ENCODE peak calls at places on chromosome 15, in ten cellular contexts. X, C, T, S, V, F, B, Y, D and I are unnamed samples.
A peak's percentile ranks its signal among the peaks of the same experiment; 100 is the strongest.

GRCh38 chr15:78811825-78812183 is 540 bp upstream of the ADAMTS7 start:
- DNase-seq in C (no peak), D (no peak), B (no peak), X (no peak), S (no peak), Y (no peak), T (no peak), V (no peak), F (no peak), I (no peak)

GRCh38 chr15:81497226-81497625 is 123.2 kb upstream of the TMC3 start:
- DNase-seq in T (no peak), B (no peak), V (no peak), D (no peak), S (no peak), C (no peak), Y (no peak), X (no peak), F (no peak), I (no peak)

GRCh38 chr15:77014137-77015081 is 19.5 kb downstream of the PSTPIP1 start:
- DNase-seq in X (peak; percentile 73), F (no peak), V (no peak), T (no peak), Y (no peak), D (no peak), S (no peak), C (no peak), B (no peak), I (peak; percentile 79)

GRCh38 chr15:23753248-23753647 is 66.1 kb upstream of the NDN start:
- DNase-seq in B (no peak), V (no peak), T (no peak), F (no peak), X (no peak), Y (no peak), S (no peak), C (no peak), D (no peak), I (no peak)

GRCh38 chr15:22887157-22887951 is 48.9 kb downstream of the NIPA2 start:
- DNase-seq in C (peak; percentile 85), F (no peak), T (no peak), S (no peak), V (peak; percentile 90), B (no peak), D (no peak), X (no peak), Y (no peak), I (no peak)

GRCh38 chr15:67796728-67797127 is 28.6 kb upstream of the SKOR1 start:
- DNase-seq in F (no peak), D (no peak), V (no peak), Y (no peak), X (no peak), T (no peak), S (no peak), B (no peak), C (peak; percentile 25), I (no peak)

GRCh38 chr15:48358229-48358641 is 27.0 kb downstream of the DUT start:
- DNase-seq in V (peak; percentile 57), T (no peak), B (peak; percentile 18), Y (no peak), X (no peak), S (no peak), F (peak; percentile 37), D (peak; percentile 11), C (peak; percentile 72), I (no peak)

GRCh38 chr15:82750831-82751181 is 41.1 kb upstream of the AP3B2 start:
- DNase-seq in V (no peak), T (no peak), F (no peak), S (no peak), Y (no peak), C (peak; percentile 17), D (no peak), X (no peak), B (no peak), I (no peak)

GRCh38 chr15:96560246-96560895 is 229.9 kb downstream of the NR2F2 start:
- DNase-seq in Y (no peak), V (peak; percentile 71), D (no peak), C (peak; percentile 33), F (peak; percentile 77), T (no peak), B (no peak), X (no peak), S (no peak), I (no peak)

GRCh38 chr15:75203017-75203907 is 1.6 kb downstream of the C15orf39 start:
- DNase-seq in V (peak; percentile 29), T (peak; percentile 14), X (no peak), F (no peak), S (no peak), D (no peak), Y (no peak), C (peak; percentile 36), B (no peak), I (no peak)

GRCh38 chr15:91942676-91943417 is 89.3 kb downstream of the SLCO3A1 start:
- DNase-seq in X (peak; percentile 84), V (peak; percentile 82), D (no peak), C (peak; percentile 94), F (no peak), B (peak; percentile 28), S (no peak), T (peak; percentile 94), Y (no peak), I (peak; percentile 91)

GRCh38 chr15:41603941-41604660 is 45.1 kb downstream of the TYRO3 start:
- DNase-seq in S (peak; percentile 26), V (peak; percentile 81), Y (peak; percentile 91), B (peak; percentile 58), T (peak; percentile 45), D (peak; percentile 20), C (peak; percentile 90), F (peak; percentile 66), X (peak; percentile 87), I (peak; percentile 58)

GRCh38 chr15:100114526-100114925 is 227.2 kb downstream of the ADAMTS17 start:
- DNase-seq in F (no peak), V (peak; percentile 33), Y (no peak), D (no peak), C (peak; percentile 45), S (no peak), B (no peak), T (no peak), X (peak; percentile 30), I (no peak)

GRCh38 chr15:63861946-63862517 is 28.3 kb upstream of the HERC1 start:
- DNase-seq in Y (no peak), B (no peak), X (no peak), T (no peak), C (no peak), D (no peak), S (no peak), V (no peak), F (no peak), I (no peak)

GRCh38 chr15:39646425-39646824 is 65.5 kb downstream of the THBS1 start:
- DNase-seq in C (no peak), Y (no peak), X (no peak), T (no peak), B (no peak), S (no peak), D (no peak), F (no peak), V (no peak), I (no peak)

GRCh38 chr15:37425541-37425940 is 325.2 kb upstream of the MEIS2 start:
- DNase-seq in V (peak; percentile 50), C (peak; percentile 5), X (no peak), T (no peak), B (no peak), S (no peak), F (no peak), D (no peak), Y (no peak), I (no peak)

GRCh38 chr15:34514251-34514760 is 69.1 kb downstream of the GOLGA8B start:
- DNase-seq in X (peak; percentile 70), B (no peak), C (no peak), D (no peak), Y (peak; percentile 81), F (peak; percentile 38), T (peak; percentile 16), V (peak; percentile 29), S (no peak), I (no peak)

GRCh38 chr15:63049747-63050439 is 7.3 kb downstream of the TPM1 start:
- DNase-seq in C (peak; percentile 34), S (no peak), B (no peak), Y (no peak), X (no peak), T (no peak), F (no peak), D (no peak), V (peak; percentile 48), I (no peak)

GRCh38 chr15:64038878-64039277 is 7.4 kb downstream of the DAPK2 start:
- DNase-seq in D (no peak), T (no peak), S (no peak), F (no peak), X (no peak), Y (peak; percentile 68), V (no peak), B (no peak), C (no peak), I (no peak)

GRCh38 chr15:98241032-98241554 is 280.6 kb downstream of the ARRDC4 start:
- DNase-seq in C (no peak), X (no peak), D (no peak), V (peak; percentile 5), F (no peak), Y (no peak), T (no peak), S (no peak), B (no peak), I (no peak)

GRCh38 chr15:72193781-72194396 is 3.7 kb downstream of the GRAMD2A start:
- DNase-seq in V (no peak), F (no peak), T (no peak), C (no peak), B (no peak), D (peak; percentile 31), X (no peak), Y (peak; percentile 60), S (no peak), I (no peak)

GRCh38 chr15:77808077-77808476 is 175.4 kb upstream of the LINGO1 start:
- DNase-seq in F (no peak), T (no peak), C (no peak), B (no peak), V (no peak), Y (no peak), X (no peak), S (no peak), D (no peak), I (no peak)

GRCh38 chr15:47715856-47716445 is 1.4 kb upstream of the SEMA6D start:
- DNase-seq in X (no peak), T (no peak), S (no peak), B (no peak), Y (no peak), C (peak; percentile 19), D (no peak), V (no peak), F (no peak), I (no peak)